ENCODE peak calls at places on chromosomes 16 and 17, in eight cellular contexts. H, I, C, X, B, W, V and O are unnamed samples.

GRCh38 chr16:3175157-3176153 is 12.5 kb upstream of the OR1F1 start:
- DNase-seq in H (peak), I (no peak), C (no peak), X (no peak), B (peak), W (no peak), V (no peak), O (peak)

GRCh38 chr17:48261297-48261880 is 153.8 kb downstream of the SNX11 start:
- DNase-seq in H (no peak), I (no peak), C (no peak), X (peak), B (peak), W (no peak), V (no peak), O (peak)

GRCh38 chr16:62035115-62036092 is 834 bp downstream of the CDH8 start:
- DNase-seq in H (no peak), I (no peak), C (no peak), X (peak), B (peak), W (no peak), V (no peak), O (peak)

GRCh38 chr17:54944796-54945195 is 23.7 kb downstream of the COX11 start:
- DNase-seq in H (no peak), I (no peak), C (no peak), X (no peak), B (no peak), W (no peak), V (no peak), O (no peak)

GRCh38 chr16:12681653-12682052 is 122.0 kb downstream of the CPPED1 start:
- DNase-seq in H (no peak), I (no peak), C (no peak), X (no peak), B (no peak), W (no peak), V (no peak), O (no peak)

GRCh38 chr17:41333098-41333497 is 17.5 kb downstream of the KRT33A start:
- DNase-seq in H (no peak), I (no peak), C (no peak), X (no peak), B (no peak), W (no peak), V (no peak), O (no peak)

GRCh38 chr16:85046957-85047866 is 19.6 kb downstream of the KIAA0513 start:
- DNase-seq in H (no peak), I (no peak), C (no peak), X (no peak), B (no peak), W (no peak), V (no peak), O (no peak)

GRCh38 chr17:58324409-58325288 is 3.9 kb downstream of the TSPOAP1 start:
- DNase-seq in H (peak), I (no peak), C (no peak), X (peak), B (peak), W (no peak), V (no peak), O (peak)

GRCh38 chr16:24188143-24188542 is 68.0 kb upstream of the CACNG3 start:
- DNase-seq in H (no peak), I (no peak), C (no peak), X (no peak), B (no peak), W (no peak), V (no peak), O (no peak)

GRCh38 chr16:90009172-90009899 is 9.9 kb downstream of the DBNDD1 start:
- DNase-seq in H (no peak), I (no peak), C (no peak), X (no peak), B (no peak), W (no peak), V (no peak), O (no peak)

GRCh38 chr17:62927083-62927482 is 39.0 kb upstream of the TANC2 start:
- DNase-seq in H (no peak), I (no peak), C (no peak), X (no peak), B (no peak), W (no peak), V (no peak), O (no peak)

GRCh38 chr17:1617620-1618174 is 10.9 kb downstream of the SLC43A2 start:
- DNase-seq in H (no peak), I (peak), C (peak), X (no peak), B (no peak), W (no peak), V (no peak), O (no peak)

GRCh38 chr16:86203557-86204275 is 304.8 kb downstream of the IRF8 start:
- DNase-seq in H (no peak), I (no peak), C (no peak), X (no peak), B (no peak), W (no peak), V (no peak), O (no peak)

GRCh38 chr16:9957433-9957832 is 224.8 kb downstream of the GRIN2A start:
- DNase-seq in H (no peak), I (no peak), C (no peak), X (no peak), B (no peak), W (no peak), V (no peak), O (no peak)

GRCh38 chr16:57477531-57478202 is 8.6 kb downstream of the DOK4 start:
- DNase-seq in H (no peak), I (no peak), C (no peak), X (peak), B (no peak), W (no peak), V (no peak), O (peak)

GRCh38 chr17:45715787-45716186 is 68.3 kb upstream of the CRHR1 start:
- DNase-seq in H (no peak), I (no peak), C (no peak), X (no peak), B (no peak), W (no peak), V (no peak), O (no peak)

GRCh38 chr16:75820672-75821071 is 94.4 kb upstream of the CPHXL start:
- DNase-seq in H (no peak), I (no peak), C (no peak), X (no peak), B (no peak), W (no peak), V (no peak), O (peak)

GRCh38 chr17:76556759-76557367 is 17.0 kb downstream of the PRCD start:
- DNase-seq in H (no peak), I (no peak), C (no peak), X (no peak), B (no peak), W (peak), V (no peak), O (peak)

GRCh38 chr16:7650446-7650845 is 317.8 kb downstream of the RBFOX1 start:
- DNase-seq in H (no peak), I (no peak), C (no peak), X (no peak), B (no peak), W (no peak), V (no peak), O (no peak)

GRCh38 chr16:19697756-19698318 is 20.2 kb downstream of the KNOP1 start:
- DNase-seq in H (no peak), I (no peak), C (no peak), X (no peak), B (no peak), W (no peak), V (no peak), O (no peak)

GRCh38 chr17:51435641-51436091 is 175.3 kb downstream of the UTP18 start:
- DNase-seq in H (no peak), I (peak), C (no peak), X (peak), B (peak), W (no peak), V (no peak), O (peak)

GRCh38 chr17:41185001-41185400 is 290 bp upstream of the KRTAP4-1 start:
- DNase-seq in H (no peak), I (no peak), C (no peak), X (no peak), B (no peak), W (no peak), V (no peak), O (no peak)

GRCh38 chr16:74623214-74623842 is 16.4 kb upstream of the GLG1 start:
- DNase-seq in H (peak), I (no peak), C (no peak), X (no peak), B (no peak), W (no peak), V (no peak), O (peak)

GRCh38 chr16:23060458-23061320 is 88.6 kb downstream of the USP31 start:
- DNase-seq in H (no peak), I (peak), C (peak), X (peak), B (peak), W (peak), V (peak), O (peak)

GRCh38 chr16:27962197-27962596 is 101.3 kb downstream of the GSG1L start:
- DNase-seq in H (no peak), I (no peak), C (no peak), X (no peak), B (no peak), W (no peak), V (no peak), O (no peak)

GRCh38 chr17:21113706-21114105 is 13.1 kb upstream of the DHRS7B start:
- DNase-seq in H (no peak), I (no peak), C (no peak), X (no peak), B (no peak), W (no peak), V (no peak), O (no peak)

GRCh38 chr17:48484850-48485249 is 46.0 kb downstream of the HOXB1 start:
- DNase-seq in H (no peak), I (no peak), C (peak), X (no peak), B (no peak), W (no peak), V (no peak), O (no peak)

GRCh38 chr17:41917957-41918391 is 777 bp downstream of the ACLY start:
- DNase-seq in H (peak), I (peak), C (no peak), X (peak), B (peak), W (peak), V (peak), O (peak)

GRCh38 chr17:66040402-66040801 is 151.5 kb downstream of the CEP112 start:
- DNase-seq in H (no peak), I (no peak), C (no peak), X (peak), B (peak), W (no peak), V (no peak), O (peak)

GRCh38 chr16:55665511-55665910 is 9.7 kb downstream of the SLC6A2 start:
- DNase-seq in H (no peak), I (no peak), C (no peak), X (no peak), B (no peak), W (no peak), V (no peak), O (no peak)

GRCh38 chr17:77318491-77319210 is 177.9 kb downstream of the SEC14L1 start:
- DNase-seq in H (peak), I (no peak), C (no peak), X (no peak), B (no peak), W (no peak), V (no peak), O (no peak)

GRCh38 chr16:30518552-30518951 is 7.8 kb downstream of the ZNF768 start:
- DNase-seq in H (no peak), I (no peak), C (no peak), X (no peak), B (no peak), W (no peak), V (no peak), O (no peak)

GRCh38 chr16:20329392-20330138 is 2.3 kb upstream of the GP2 start:
- DNase-seq in H (no peak), I (no peak), C (no peak), X (no peak), B (no peak), W (no peak), V (no peak), O (no peak)

GRCh38 chr17:77304051-77304745 is 163.4 kb downstream of the SEC14L1 start:
- DNase-seq in H (peak), I (no peak), C (no peak), X (no peak), B (no peak), W (no peak), V (no peak), O (no peak)

GRCh38 chr17:13429201-13429600 is 172.5 kb downstream of the HS3ST3A1 start:
- DNase-seq in H (no peak), I (no peak), C (peak), X (no peak), B (peak), W (no peak), V (no peak), O (no peak)

GRCh38 chr16:50246299-50247122 is 19.8 kb upstream of the ADCY7 start:
- DNase-seq in H (no peak), I (no peak), C (no peak), X (peak), B (peak), W (no peak), V (peak), O (peak)

GRCh38 chr16:642189-643049 is 791 bp downstream of the MCRIP2 start:
- DNase-seq in H (no peak), I (peak), C (no peak), X (peak), B (peak), W (no peak), V (no peak), O (peak)

GRCh38 chr17:60149691-60150582 is at the start of gene CA4:
- DNase-seq in H (no peak), I (no peak), C (no peak), X (peak), B (peak), W (no peak), V (no peak), O (peak)

GRCh38 chr17:41486809-41487530 is 2.7 kb downstream of the KRT36 start:
- DNase-seq in H (peak), I (no peak), C (no peak), X (no peak), B (peak), W (no peak), V (no peak), O (peak)